ENCODE peak calls at places on chromosomes 7 and 10, in six cellular contexts. S is neural progenitor cell, X is adrenal gland, V is spleen, Z is left lung, A is brain microvascular endothelial cell. L is an unnamed sample.

GRCh38 chr10:1202343-1202742 is 146.2 kb downstream of the WDR37 start:
- DNase-seq in V (no peak), A (no peak), X (no peak), S (no peak), Z (no peak), L (no peak)

GRCh38 chr10:49379596-49380410 is 16.1 kb downstream of the DRGX start:
- DNase-seq in S (no peak), X (no peak), A (no peak), Z (no peak), V (no peak), L (no peak)

GRCh38 chr7:26696161-26696560 is 168.2 kb downstream of the SKAP2 start:
- DNase-seq in S (no peak), Z (no peak), X (no peak), V (no peak), A (no peak), L (no peak)

GRCh38 chr10:68489919-68490318 is 18.1 kb upstream of the DNA2 start:
- DNase-seq in A (no peak), Z (no peak), X (peak), V (no peak), S (no peak), L (no peak)

GRCh38 chr7:105350906-105351305 is 37.8 kb downstream of the SRPK2 start:
- DNase-seq in V (no peak), S (no peak), A (no peak), Z (no peak), X (no peak), L (no peak)

GRCh38 chr7:133290676-133291332 is 37.9 kb downstream of the EXOC4 start:
- DNase-seq in X (no peak), Z (no peak), A (no peak), S (no peak), V (no peak), L (no peak)

GRCh38 chr7:151794508-151795167 is 82.3 kb downstream of the PRKAG2 start:
- DNase-seq in V (peak), A (peak), S (no peak), X (no peak), Z (peak), L (no peak)

GRCh38 chr10:104349623-104350142 is 4.0 kb upstream of the CFAP58 start:
- DNase-seq in S (no peak), Z (no peak), X (no peak), A (no peak), V (no peak), L (peak)

GRCh38 chr7:30920584-30921539 is 9.2 kb downstream of the AQP1 start:
- DNase-seq in V (peak), A (peak), X (peak), Z (peak), S (no peak), L (no peak)

GRCh38 chr10:87094373-87095240 is at the start of the genes GLUD1 and SHLD2:
- DNase-seq in S (peak), Z (peak), A (peak), V (peak), X (peak), L (peak)

GRCh38 chr7:18666107-18666728 is 170.7 kb downstream of the HDAC9 start:
- DNase-seq in S (peak), A (peak), X (peak), Z (peak), V (peak), L (peak)

GRCh38 chr10:16440396-16441105 is 3.7 kb downstream of the PTER start:
- DNase-seq in V (no peak), Z (peak), A (no peak), X (peak), S (no peak), L (no peak)

GRCh38 chr7:36210542-36210941 is 57.5 kb downstream of the EEPD1 start:
- DNase-seq in X (no peak), A (no peak), Z (no peak), V (no peak), S (no peak), L (no peak)

GRCh38 chr10:50409965-50410811 is 158.9 kb upstream of the ASAH2 start:
- DNase-seq in X (no peak), V (no peak), S (no peak), Z (no peak), A (peak), L (no peak)

GRCh38 chr10:132001238-132001977 is 19.7 kb upstream of the BNIP3 start:
- DNase-seq in A (no peak), Z (peak), X (peak), V (no peak), S (no peak), L (no peak)

GRCh38 chr7:142088022-142088714 is 23.4 kb upstream of the MGAM2 start:
- DNase-seq in V (no peak), Z (no peak), X (no peak), S (no peak), A (no peak), L (no peak)

GRCh38 chr7:18399624-18400235 is 95.8 kb upstream of the HDAC9 start:
- DNase-seq in Z (no peak), X (no peak), S (peak), A (no peak), V (no peak), L (no peak)

GRCh38 chr10:3524086-3524960 is 260.7 kb downstream of the KLF6 start:
- DNase-seq in A (no peak), V (no peak), Z (no peak), X (no peak), S (no peak), L (no peak)

GRCh38 chr7:28041508-28042314 is 138.9 kb downstream of the JAZF1 start:
- DNase-seq in Z (no peak), V (no peak), S (no peak), X (no peak), A (peak), L (no peak)

GRCh38 chr7:100353685-100354330 is 4.1 kb upstream of the PILRB start:
- DNase-seq in X (no peak), V (no peak), S (no peak), Z (no peak), A (no peak), L (no peak)

GRCh38 chr10:93386496-93387369 is 95.4 kb downstream of the MYOF start:
- DNase-seq in S (no peak), V (no peak), X (no peak), Z (no peak), A (peak), L (peak)

GRCh38 chr7:127650842-127651555 is 995 bp upstream of the SND1 start:
- DNase-seq in A (no peak), Z (no peak), X (no peak), S (peak), V (peak), L (peak)

GRCh38 chr10:24697080-24697479 is 26.6 kb downstream of the ARHGAP21 start:
- DNase-seq in V (no peak), X (no peak), Z (no peak), A (no peak), S (no peak), L (no peak)

GRCh38 chr10:47383254-47384147 is 592 bp downstream of the ZNF488 start:
- DNase-seq in V (no peak), Z (no peak), S (peak), A (no peak), X (no peak), L (peak)

GRCh38 chr7:99371376-99371920 is 3.1 kb upstream of the ARPC1B start:
- DNase-seq in Z (no peak), V (peak), X (no peak), A (no peak), S (no peak), L (no peak)

GRCh38 chr10:76299501-76299900 is 868.1 kb downstream of the LRMDA start:
- DNase-seq in A (no peak), Z (no peak), V (no peak), X (no peak), S (no peak), L (no peak)

GRCh38 chr10:82750538-82750937 is 875.5 kb downstream of the NRG3 start:
- DNase-seq in X (no peak), V (no peak), Z (no peak), S (no peak), A (no peak), L (no peak)

GRCh38 chr10:31595992-31596391 is 277.0 kb downstream of the ZEB1 start:
- DNase-seq in V (no peak), A (no peak), X (no peak), Z (no peak), S (no peak), L (no peak)

GRCh38 chr7:45000096-45001032 is at the start of gene CCM2:
- DNase-seq in S (peak), X (peak), Z (peak), A (no peak), V (peak), L (no peak)

GRCh38 chr7:114973147-114973546 is 51.3 kb downstream of the MDFIC start:
- DNase-seq in X (no peak), V (no peak), Z (no peak), A (peak), S (no peak), L (no peak)

GRCh38 chr7:158710651-158711102 is 6.1 kb upstream of the NCAPG2 start:
- DNase-seq in S (no peak), A (peak), Z (peak), X (no peak), V (no peak), L (peak)

GRCh38 chr7:49911906-49912305 is 138.5 kb downstream of the VWC2 start:
- DNase-seq in Z (no peak), X (no peak), A (no peak), S (no peak), V (no peak), L (no peak)
- TF ChIP-seq CTCF in Z (no peak), X (no peak), A (no peak), S (no peak), V (no peak), L (no peak)

GRCh38 chr10:73818402-73818801 is 7.0 kb upstream of the NDST2 start:
- DNase-seq in S (no peak), X (no peak), V (peak), A (no peak), Z (no peak), L (no peak)
- TF ChIP-seq CTCF in S (no peak), X (no peak), V (no peak), A (no peak), Z (no peak), L (no peak)

DNA sequence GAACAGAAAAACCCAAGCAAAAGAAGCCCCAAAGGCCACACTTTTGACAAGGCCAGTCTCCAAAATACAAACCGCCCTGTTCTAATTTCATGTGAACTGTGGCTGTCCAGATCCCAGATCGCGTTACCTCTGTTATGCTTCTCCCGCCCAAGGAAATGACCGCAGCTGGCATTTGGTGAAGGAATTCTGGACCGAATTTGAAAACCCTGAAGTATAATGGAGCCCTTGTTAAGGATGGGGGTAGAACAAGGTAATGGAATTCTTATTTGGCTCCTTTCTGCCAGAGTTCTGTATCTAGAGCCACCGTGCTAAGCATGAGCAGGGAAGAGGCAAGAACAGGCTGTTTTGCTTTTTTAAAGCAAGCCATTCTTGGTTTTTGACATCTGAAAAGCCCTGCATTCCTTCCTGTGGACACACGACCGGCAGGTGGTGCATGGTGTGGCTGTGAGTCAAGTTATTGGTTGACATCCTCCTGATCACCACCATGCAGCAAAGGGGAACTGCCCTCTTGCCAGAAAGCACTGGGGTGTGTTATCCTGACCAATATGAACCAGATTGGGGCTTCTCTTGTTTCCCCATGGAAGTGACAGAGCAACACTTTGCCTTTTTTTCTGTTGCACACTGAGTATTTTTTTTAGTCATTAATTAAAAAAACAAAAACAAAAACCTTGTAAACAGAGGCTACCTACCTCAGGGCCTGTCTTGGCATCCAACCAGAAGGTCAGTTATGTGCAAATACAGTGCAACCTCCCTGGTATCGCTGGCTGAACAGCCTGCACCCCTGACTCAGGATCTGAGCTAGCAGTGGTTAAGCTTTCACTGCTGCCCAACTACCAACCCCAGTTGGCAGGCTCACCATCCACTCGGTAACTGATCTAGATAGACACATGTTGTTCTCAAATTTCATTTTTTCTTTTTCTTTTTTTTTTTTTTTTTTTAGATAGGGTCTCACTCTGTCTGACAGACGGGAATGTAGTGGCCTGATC is 14.2 kb downstream of the UCMA start:
- DNase-seq in X (no peak), S (peak), A (no peak), V (no peak), Z (no peak), L (peak)
- TF ChIP-seq CTCF in X (no peak), S (peak), A (peak), V (no peak), Z (no peak), L (peak)

DNA sequence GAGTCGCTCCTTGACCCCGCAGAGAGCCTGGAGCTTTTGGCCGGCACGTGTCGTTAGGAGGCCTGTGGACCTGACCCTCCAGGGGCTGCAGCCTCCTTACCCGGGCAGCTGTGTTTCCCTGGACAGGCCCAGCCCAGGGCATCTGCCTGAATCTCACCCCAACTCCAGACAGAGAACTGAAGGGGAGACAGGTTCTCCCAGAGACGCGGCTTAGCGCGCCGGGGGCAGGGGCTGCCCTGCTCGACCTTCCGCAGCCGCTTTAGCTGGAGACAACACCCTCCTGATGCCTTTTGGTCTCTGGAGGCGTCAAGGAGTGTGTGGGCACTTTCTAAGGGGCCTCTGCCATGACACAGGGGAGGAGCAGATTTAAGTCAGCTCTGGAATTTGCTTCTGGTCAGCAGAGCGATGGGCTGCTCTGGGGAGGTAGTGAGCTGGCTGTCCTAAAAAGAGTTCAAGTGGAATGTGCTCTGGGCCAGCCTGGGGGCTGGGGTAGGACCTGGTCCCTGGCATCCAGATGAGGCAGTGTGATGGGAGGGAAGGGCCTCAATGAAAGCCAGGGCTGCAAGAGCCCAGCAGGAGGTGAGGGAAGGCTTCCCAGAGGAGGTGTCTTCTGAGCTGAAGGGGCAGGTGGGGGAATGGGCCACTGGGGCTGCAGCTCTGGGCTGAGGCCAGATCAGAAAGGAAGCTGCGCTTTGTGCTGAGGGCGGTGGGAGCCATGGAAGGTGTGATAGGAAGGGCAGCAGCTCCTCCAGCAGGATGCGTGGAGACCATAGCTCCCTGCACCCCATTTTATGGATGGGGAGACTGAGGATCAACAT is 5.8 kb downstream of the GRIFIN start:
- DNase-seq in A (no peak), Z (no peak), X (no peak), V (no peak), S (no peak), L (no peak)
- TF ChIP-seq CTCF in A (no peak), Z (no peak), X (no peak), V (no peak), S (no peak), L (no peak)

GRCh38 chr7:107644704-107645083 is 15.9 kb upstream of the SLC26A4 start:
- DNase-seq in S (no peak), A (no peak), Z (no peak), X (no peak), V (no peak), L (no peak)

GRCh38 chr7:107643938-107644703 is 16.5 kb upstream of the SLC26A4 start:
- DNase-seq in X (no peak), A (no peak), V (no peak), Z (no peak), S (no peak), L (no peak)

GRCh38 chr7:107638594-107638993 is 22.0 kb upstream of the SLC26A4 start:
- DNase-seq in A (no peak), V (no peak), X (no peak), S (no peak), Z (no peak), L (peak)

GRCh38 chr7:107643407-107643806 is 17.2 kb upstream of the SLC26A4 start:
- DNase-seq in X (no peak), S (no peak), Z (no peak), A (peak), V (no peak), L (no peak)
- TF ChIP-seq CTCF in X (no peak), S (peak), Z (no peak), A (peak), V (no peak), L (no peak)

DNA sequence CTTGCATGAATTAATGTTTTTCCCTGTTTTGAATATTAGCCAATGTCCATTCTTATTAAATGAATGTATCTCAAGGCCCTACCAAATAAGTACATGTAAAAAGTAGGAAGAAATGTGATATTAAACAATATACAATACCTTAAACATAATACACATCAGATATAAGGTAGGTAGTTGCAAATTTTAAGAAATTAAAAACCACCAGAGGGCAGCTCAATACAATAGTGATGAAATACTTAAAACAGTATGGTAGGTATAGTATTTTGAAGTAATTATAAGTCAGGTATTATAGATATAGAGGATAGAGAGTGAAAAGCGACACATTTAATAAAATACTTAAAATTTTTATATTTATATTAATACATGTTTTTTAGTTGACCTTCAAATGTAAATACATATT is 43.6 kb upstream of the CDK14 start:
- DNase-seq in X (no peak), S (no peak), Z (no peak), A (no peak), V (no peak), L (no peak)
- TF ChIP-seq CTCF in X (peak), S (no peak), Z (no peak), A (no peak), V (no peak), L (no peak)

L was measured in GM13976.